ENCODE peak calls at places on chromosomes 5 and 9, in four cellular contexts. Q is nucleus accumbens; N is naive thymus-derived CD8-positive, alpha-beta T cell; F is posterior cingulate gyrus. V is an unnamed sample.

GRCh38 chr9:107213561-107214028 is 69.5 kb upstream of the RAD23B start:
- DNase-seq in Q (no peak), N (no peak), F (no peak), V (no peak)

GRCh38 chr9:125681086-125681622 is 25.9 kb downstream of the MAPKAP1 start:
- DNase-seq in Q (no peak), N (no peak), F (no peak), V (no peak)

GRCh38 chr5:14995229-14995628 is 123.7 kb upstream of the ANKH start:
- DNase-seq in Q (no peak), N (no peak), F (no peak), V (no peak)

GRCh38 chr5:133531634-133532033 is 80.7 kb downstream of the FSTL4 start:
- DNase-seq in Q (no peak), N (no peak), F (no peak), V (no peak)

GRCh38 chr5:153081385-153081784 is 409.1 kb upstream of the GRIA1 start:
- DNase-seq in Q (no peak), N (no peak), F (no peak), V (peak; percentile 27)

GRCh38 chr5:56479701-56480304 is 246.7 kb upstream of the ANKRD55 start:
- DNase-seq in Q (no peak), N (no peak), F (no peak), V (peak; percentile 24)

GRCh38 chr9:94150890-94151660 is 66.8 kb downstream of the PTPDC1 start:
- DNase-seq in Q (no peak), N (no peak), F (no peak), V (no peak)

GRCh38 chr5:5313081-5313736 is 109.3 kb upstream of the ICE1 start:
- DNase-seq in Q (no peak), N (no peak), F (no peak), V (no peak)

V was measured in head of caudate nucleus.